ENCODE peak calls at places on chromosomes 11 and 22, in six cellular contexts. H is neuronal stem cell; Q is Jurkat, Clone E6-1; E is tibial nerve; C is fibroblast of the aortic adventitia; W is brain microvascular endothelial cell. T is an unnamed sample.

GRCh38 chr11:2077061-2077802 is 62.0 kb downstream of the IGF2 start:
- DNase-seq in C (peak), H (no peak), W (peak), Q (no peak), E (no peak), T (no peak)

GRCh38 chr11:90250970-90251369 is 28.1 kb upstream of the CHORDC1 start:
- DNase-seq in W (no peak), E (no peak), H (no peak), C (no peak), Q (no peak), T (peak)

GRCh38 chr11:1755344-1756023 is 5.1 kb upstream of the IFITM10 start:
- DNase-seq in E (no peak), H (no peak), Q (peak), W (no peak), C (no peak), T (no peak)

GRCh38 chr22:35440129-35440528 is 40.2 kb downstream of the MCM5 start:
- DNase-seq in W (no peak), Q (no peak), E (no peak), H (no peak), C (no peak), T (no peak)

GRCh38 chr11:85698195-85698594 is 12.2 kb upstream of the CCDC89 start:
- DNase-seq in W (no peak), E (no peak), Q (no peak), H (no peak), C (no peak), T (no peak)

GRCh38 chr22:37345863-37346514 is 63.7 kb downstream of the CYTH4 start:
- DNase-seq in Q (no peak), C (peak), W (peak), H (no peak), E (peak), T (no peak)

GRCh38 chr22:40653361-40653760 is 16.8 kb upstream of the MRTFA start:
- DNase-seq in H (no peak), W (no peak), E (no peak), Q (no peak), C (no peak), T (no peak)

GRCh38 chr22:36052505-36052941 is 23.9 kb upstream of the RBFOX2 start:
- DNase-seq in W (peak), H (no peak), E (no peak), C (no peak), Q (peak), T (no peak)

GRCh38 chr22:41979423-41980250 is 10.4 kb downstream of the SEPTIN3 start:
- DNase-seq in C (no peak), Q (no peak), E (no peak), H (no peak), W (no peak), T (no peak)

GRCh38 chr11:120331301-120331966 is 4.8 kb upstream of the ARHGEF12 start:
- DNase-seq in Q (no peak), H (no peak), W (peak), C (peak), E (no peak), T (no peak)

GRCh38 chr11:131910491-131911387 is 540.3 kb downstream of the NTM start:
- DNase-seq in E (no peak), Q (no peak), C (peak), W (peak), H (peak), T (no peak)

GRCh38 chr11:77375114-77375513 is 73.6 kb upstream of the GDPD4 start:
- DNase-seq in E (no peak), W (peak), Q (no peak), C (peak), H (no peak), T (no peak)

GRCh38 chr22:29359469-29359868 is 28.9 kb downstream of the AP1B1 start:
- DNase-seq in Q (no peak), C (peak), E (peak), W (peak), H (no peak), T (no peak)

GRCh38 chr11:69337211-69337721 is 43.3 kb downstream of the MYEOV start:
- DNase-seq in Q (peak), H (no peak), C (peak), E (no peak), W (peak), T (no peak)

GRCh38 chr11:60265373-60266214 is 14.9 kb upstream of the MS4A4A start:
- DNase-seq in H (peak), W (peak), Q (peak), E (peak), C (peak), T (no peak)

GRCh38 chr11:17354070-17354924 is 2.7 kb downstream of the NCR3LG1 start:
- DNase-seq in C (peak), E (peak), H (peak), Q (peak), W (peak), T (peak)

GRCh38 chr11:45089251-45089650 is 57.2 kb upstream of the PRDM11 start:
- DNase-seq in H (no peak), C (peak), W (peak), E (peak), Q (no peak), T (no peak)

GRCh38 chr11:129435499-129436245 is 60.0 kb downstream of the BARX2 start:
- DNase-seq in E (no peak), H (no peak), W (no peak), Q (no peak), C (no peak), T (no peak)

GRCh38 chr22:48647606-48648515 is 1179.8 kb downstream of the BRD1 start:
- DNase-seq in C (no peak), Q (no peak), E (no peak), H (no peak), W (no peak), T (no peak)

GRCh38 chr11:70233511-70233919 is 30.4 kb downstream of the FADD start:
- DNase-seq in E (no peak), W (peak), H (no peak), Q (no peak), C (peak), T (no peak)

GRCh38 chr22:38924197-38924952 is 33.0 kb upstream of the APOBEC3A start:
- DNase-seq in H (no peak), Q (no peak), E (peak), C (peak), W (peak), T (no peak)

GRCh38 chr11:59191899-59192298 is 20.0 kb downstream of the DTX4 start:
- DNase-seq in Q (no peak), W (no peak), C (no peak), H (no peak), E (no peak), T (no peak)

GRCh38 chr11:30016588-30017363 is at the start of gene KCNA4:
- DNase-seq in W (no peak), Q (no peak), C (no peak), H (peak), E (no peak), T (no peak)

GRCh38 chr11:368414-369335 is 624 bp upstream of the B4GALNT4 start:
- DNase-seq in C (peak), W (peak), Q (no peak), H (peak), E (peak), T (no peak)

GRCh38 chr22:50184004-50184461 is 1.7 kb upstream of the TRABD start:
- DNase-seq in Q (no peak), E (peak), W (no peak), C (peak), H (no peak), T (no peak)

GRCh38 chr22:38927033-38927789 is 30.2 kb upstream of the APOBEC3A start:
- DNase-seq in E (peak), C (peak), H (peak), Q (no peak), W (peak), T (peak)

GRCh38 chr11:3159296-3160190 is 5.6 kb downstream of the OSBPL5 start:
- DNase-seq in C (no peak), H (no peak), E (peak), Q (no peak), W (no peak), T (no peak)

GRCh38 chr11:112167145-112167544 is at the start of gene TEX12:
- DNase-seq in W (no peak), C (no peak), E (no peak), H (no peak), Q (no peak), T (no peak)

GRCh38 chr22:35274154-35274871 is 17.0 kb downstream of the HMGXB4 start:
- DNase-seq in H (no peak), E (no peak), W (no peak), C (no peak), Q (no peak), T (no peak)

GRCh38 chr11:11391169-11391568 is 38.1 kb upstream of the CSNK2A3 start:
- DNase-seq in E (no peak), H (no peak), W (no peak), C (no peak), Q (no peak), T (no peak)

GRCh38 chr11:47352556-47352955 is at the start of gene MYBPC3:
- DNase-seq in C (no peak), W (no peak), H (no peak), Q (no peak), E (no peak), T (no peak)

GRCh38 chr11:94845622-94846021 is 77.5 kb downstream of the AMOTL1 start:
- DNase-seq in H (no peak), E (no peak), C (no peak), W (peak), Q (no peak), T (no peak)

GRCh38 chr11:130192845-130193267 is 33.3 kb downstream of the ST14 start:
- DNase-seq in E (no peak), W (no peak), C (no peak), H (no peak), Q (no peak), T (no peak)

GRCh38 chr11:17423533-17424310 is 35.3 kb upstream of the KCNJ11 start:
- DNase-seq in C (no peak), H (no peak), E (no peak), Q (no peak), W (no peak), T (no peak)

GRCh38 chr11:416757-417621 is 2.2 kb upstream of the SIGIRR start:
- DNase-seq in C (no peak), E (no peak), Q (no peak), W (no peak), H (no peak), T (peak)

GRCh38 chr22:39478461-39478860 is 21.6 kb downstream of the MGAT3 start:
- DNase-seq in E (no peak), Q (no peak), C (no peak), H (no peak), W (no peak), T (no peak)

GRCh38 chr11:72937439-72937838 is 123.2 kb downstream of the ATG16L2 start:
- DNase-seq in W (no peak), Q (no peak), H (no peak), E (no peak), C (no peak), T (no peak)

GRCh38 chr11:3853935-3854659 is 1.4 kb upstream of the STIM1 start:
- DNase-seq in C (no peak), E (no peak), H (no peak), Q (peak), W (no peak), T (peak)

DNA sequence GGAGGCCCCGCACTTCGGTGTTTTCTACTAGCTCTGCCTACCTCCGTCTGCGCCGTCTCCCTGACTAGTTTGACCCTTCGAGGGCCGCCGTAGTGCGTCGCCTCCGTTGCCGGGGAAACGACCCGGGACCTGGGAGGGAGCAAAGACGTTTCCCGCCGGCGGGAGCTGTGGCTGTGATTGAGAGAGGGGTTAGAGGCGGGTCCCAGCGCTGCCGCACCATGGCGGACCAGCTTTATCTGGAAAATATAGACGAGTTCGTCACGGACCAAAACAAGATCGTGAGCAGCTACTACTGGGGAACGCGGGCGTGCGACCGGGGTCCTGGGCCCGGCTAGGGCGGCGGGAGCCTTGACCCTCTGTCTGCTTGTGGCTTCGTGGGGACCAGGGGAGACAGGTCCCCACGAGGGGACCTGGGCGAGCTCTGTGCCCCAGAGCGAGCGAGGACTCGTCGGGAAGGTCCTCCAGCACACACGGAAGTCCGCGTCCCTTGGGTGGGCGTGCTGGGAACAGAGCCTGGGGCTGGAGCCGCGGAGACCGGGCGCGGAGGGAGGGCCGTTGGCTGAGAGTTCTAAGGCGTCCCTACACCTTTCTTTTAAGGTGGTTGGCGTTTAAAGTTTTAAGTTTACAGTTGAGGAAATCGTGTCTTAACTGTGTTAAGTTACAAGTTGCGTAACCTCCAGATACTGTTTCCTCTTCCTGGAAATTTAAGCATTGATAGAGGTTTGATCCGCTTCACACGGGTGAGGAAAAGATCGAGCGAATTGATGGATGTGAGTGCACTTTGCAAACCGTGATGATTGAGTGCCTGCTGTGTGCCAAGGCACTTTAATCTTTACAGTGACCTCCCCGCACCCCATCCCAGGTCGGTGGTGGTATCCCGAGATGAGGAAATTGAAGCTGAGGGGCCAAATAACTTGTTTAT is at the start of gene POLD3:
- DNase-seq in W (peak), C (peak), E (peak), H (peak), Q (peak), T (peak)
- H3K4me3 ChIP-seq in W (peak), C (peak), E (peak), H (peak), Q (peak), T (peak)

GRCh38 chr11:109735139-109735538 is 313.1 kb downstream of the C11orf87 start:
- DNase-seq in H (no peak), C (no peak), Q (no peak), W (no peak), E (no peak), T (no peak)

GRCh38 chr11:109734602-109735001 is 312.6 kb downstream of the C11orf87 start:
- DNase-seq in E (no peak), Q (no peak), H (no peak), C (peak), W (no peak), T (no peak)

GRCh38 chr11:109739374-109739773 is 317.4 kb downstream of the C11orf87 start:
- DNase-seq in C (peak), W (no peak), H (no peak), E (no peak), Q (no peak), T (no peak)
- H3K4me3 ChIP-seq in C (no peak), W (no peak), H (no peak), E (no peak), Q (no peak), T (no peak)

DNA sequence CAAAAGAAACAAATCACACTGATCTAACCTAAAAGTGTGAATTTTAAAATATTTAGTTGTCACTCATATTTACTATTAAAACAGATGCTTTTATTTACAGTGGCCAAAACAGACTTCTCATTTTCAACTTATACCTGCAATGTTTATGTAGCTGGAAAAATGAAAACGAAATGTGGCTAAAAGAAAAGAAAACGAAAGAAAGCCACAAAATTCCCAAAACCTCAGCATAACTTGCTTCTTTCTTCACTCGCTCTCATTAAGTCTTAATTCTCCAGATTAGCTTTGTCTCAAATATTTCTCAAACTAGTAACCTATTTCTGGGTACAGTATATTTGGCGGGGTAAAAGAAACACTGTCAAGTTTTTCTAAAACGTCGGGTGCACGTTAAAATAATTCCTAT is 693 bp downstream of the CSTF3 start:
- DNase-seq in C (no peak), E (no peak), W (no peak), H (no peak), Q (no peak), T (no peak)
- H3K4me3 ChIP-seq in C (peak), E (peak), W (peak), H (peak), Q (peak), T (peak)

GRCh38 chr11:123060265-123061000 is 1.5 kb downstream of the HSPA8 start:
- DNase-seq in Q (no peak), C (no peak), W (no peak), H (no peak), E (no peak), T (peak)

GRCh38 chr11:123054301-123055065 is 7.5 kb downstream of the HSPA8 start:
- DNase-seq in H (peak), W (peak), C (peak), E (peak), Q (peak), T (peak)

GRCh38 chr11:123055132-123055924 is 6.6 kb downstream of the HSPA8 start:
- DNase-seq in Q (no peak), W (no peak), C (no peak), E (no peak), H (no peak), T (no peak)

GRCh38 chr11:123056835-123057491 is 5.0 kb downstream of the HSPA8 start:
- DNase-seq in H (no peak), C (no peak), W (no peak), E (no peak), Q (no peak), T (peak)

DNA sequence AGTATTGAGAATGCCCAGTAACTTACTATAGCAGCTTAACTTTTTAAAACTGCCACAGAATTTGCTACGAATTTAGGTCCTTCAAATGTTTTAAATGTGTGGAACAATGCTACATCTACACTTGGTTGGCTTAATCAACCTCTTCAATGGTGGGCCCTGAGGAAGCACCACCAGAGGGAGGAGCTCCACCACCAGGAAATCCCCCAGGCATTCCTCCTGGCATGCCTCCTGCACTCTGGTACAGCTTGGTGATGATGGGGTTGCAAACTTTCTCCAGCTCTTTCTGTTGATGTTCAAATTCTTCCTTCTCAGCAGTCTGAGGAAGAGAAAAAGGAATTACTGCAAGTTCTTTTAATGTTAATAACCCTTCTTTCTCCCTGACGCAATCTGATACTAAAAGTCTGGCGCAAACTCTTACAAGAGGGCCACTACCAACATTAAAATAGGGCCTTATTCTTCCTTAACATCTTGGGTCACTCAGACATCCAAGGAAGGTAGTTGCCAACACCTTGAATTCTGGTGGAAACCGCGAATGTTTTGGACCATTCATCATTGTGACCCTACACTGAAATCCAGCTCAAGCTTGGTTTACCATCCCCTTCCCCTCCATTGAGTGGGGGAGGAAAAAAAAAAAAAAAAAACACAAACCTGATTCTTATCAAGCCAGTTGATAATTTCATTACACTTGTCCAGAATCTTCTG is 4.2 kb downstream of the HSPA8 start:
- DNase-seq in H (no peak), Q (no peak), E (no peak), C (no peak), W (no peak), T (peak)
- H3K4me3 ChIP-seq in H (no peak), Q (no peak), E (no peak), C (peak), W (peak), T (no peak)

GRCh38 chr22:27638329-27639179 is 163.0 kb downstream of the MN1 start:
- DNase-seq in W (no peak), H (no peak), Q (no peak), C (no peak), E (no peak), T (no peak)
- H3K4me3 ChIP-seq in W (no peak), H (peak), Q (no peak), C (no peak), E (no peak), T (no peak)